ENCODE peak calls at places on chromosome 3, in four cellular contexts. One of them, this sample, is unnamed.

GRCh38 chr3:132569153-132569552 is 27.9 kb upstream of the ACKR4 start:
- DNase-seq in mesothelial cell of epicardium: no peak
- DNase-seq in PC-3: no peak
- DNase-seq in A549: no peak
- DNase-seq in this sample: no peak

GRCh38 chr3:45929042-45929679 is 14.1 kb upstream of the CXCR6 start:
- DNase-seq in A549: peak
- DNase-seq in PC-3: peak
- DNase-seq in mesothelial cell of epicardium: no peak
- DNase-seq in this sample: no peak

GRCh38 chr3:45064512-45065372 is 38.6 kb downstream of the CLEC3B start:
- DNase-seq in A549: no peak
- DNase-seq in PC-3: peak
- DNase-seq in mesothelial cell of epicardium: no peak
- DNase-seq in this sample: no peak

GRCh38 chr3:105456017-105456416 is 89.3 kb downstream of the ALCAM start:
- DNase-seq in PC-3: no peak
- DNase-seq in A549: no peak
- DNase-seq in mesothelial cell of epicardium: no peak
- DNase-seq in this sample: no peak

GRCh38 chr3:69324362-69325025 is 61.4 kb downstream of the FRMD4B start:
- DNase-seq in PC-3: peak
- DNase-seq in A549: no peak
- DNase-seq in mesothelial cell of epicardium: no peak
- DNase-seq in this sample: no peak

GRCh38 chr3:188434594-188434993 is 280.6 kb downstream of the LPP start:
- DNase-seq in mesothelial cell of epicardium: no peak
- DNase-seq in A549: no peak
- DNase-seq in PC-3: no peak
- DNase-seq in this sample: no peak

GRCh38 chr3:42839616-42840015 is 30.4 kb downstream of the ACKR2 start:
- DNase-seq in PC-3: peak
- DNase-seq in mesothelial cell of epicardium: no peak
- DNase-seq in A549: peak
- DNase-seq in this sample: no peak

GRCh38 chr3:17298038-17298437 is 413.3 kb downstream of the PLCL2 start:
- DNase-seq in PC-3: no peak
- DNase-seq in A549: no peak
- DNase-seq in mesothelial cell of epicardium: no peak
- DNase-seq in this sample: no peak

GRCh38 chr3:126415661-126416591 is 21.2 kb downstream of the CFAP100 start:
- DNase-seq in A549: no peak
- DNase-seq in PC-3: no peak
- DNase-seq in mesothelial cell of epicardium: no peak
- DNase-seq in this sample: no peak

GRCh38 chr3:16174389-16174788 is at the start of gene GALNT15:
- DNase-seq in PC-3: no peak
- DNase-seq in mesothelial cell of epicardium: no peak
- DNase-seq in A549: no peak
- DNase-seq in this sample: peak

GRCh38 chr3:6861331-6861988 is 545 bp downstream of the GRM7 start:
- DNase-seq in mesothelial cell of epicardium: no peak
- DNase-seq in PC-3: no peak
- DNase-seq in A549: no peak
- DNase-seq in this sample: no peak

GRCh38 chr3:149808209-149808829 is 4.7 kb upstream of the RNF13 start:
- DNase-seq in mesothelial cell of epicardium: peak
- DNase-seq in PC-3: peak
- DNase-seq in A549: peak
- DNase-seq in this sample: peak

GRCh38 chr3:184066211-184066610 is 13.4 kb downstream of the HTR3C start:
- DNase-seq in A549: no peak
- DNase-seq in mesothelial cell of epicardium: no peak
- DNase-seq in PC-3: peak
- DNase-seq in this sample: no peak

GRCh38 chr3:122265937-122266336 is 59.1 kb upstream of the CSTA start:
- DNase-seq in PC-3: peak
- DNase-seq in A549: no peak
- DNase-seq in mesothelial cell of epicardium: no peak
- DNase-seq in this sample: no peak

GRCh38 chr3:57696861-57697321 is 4.0 kb upstream of the DENND6A start:
- DNase-seq in mesothelial cell of epicardium: no peak
- DNase-seq in A549: no peak
- DNase-seq in PC-3: peak
- DNase-seq in this sample: no peak

GRCh38 chr3:153162513-153163348 is 705 bp downstream of the RAP2B start:
- DNase-seq in A549: no peak
- DNase-seq in PC-3: peak
- DNase-seq in mesothelial cell of epicardium: no peak
- DNase-seq in this sample: no peak

GRCh38 chr3:67700596-67700995 is 46.2 kb upstream of the SUCLG2 start:
- DNase-seq in A549: no peak
- DNase-seq in mesothelial cell of epicardium: no peak
- DNase-seq in PC-3: no peak
- DNase-seq in this sample: no peak

GRCh38 chr3:67699877-67700276 is 45.5 kb upstream of the SUCLG2 start:
- DNase-seq in A549: no peak
- DNase-seq in mesothelial cell of epicardium: no peak
- DNase-seq in PC-3: no peak
- DNase-seq in this sample: no peak

GRCh38 chr3:67706934-67707333 is 52.5 kb upstream of the SUCLG2 start:
- DNase-seq in A549: no peak
- DNase-seq in mesothelial cell of epicardium: no peak
- DNase-seq in PC-3: no peak
- DNase-seq in this sample: no peak

DNA sequence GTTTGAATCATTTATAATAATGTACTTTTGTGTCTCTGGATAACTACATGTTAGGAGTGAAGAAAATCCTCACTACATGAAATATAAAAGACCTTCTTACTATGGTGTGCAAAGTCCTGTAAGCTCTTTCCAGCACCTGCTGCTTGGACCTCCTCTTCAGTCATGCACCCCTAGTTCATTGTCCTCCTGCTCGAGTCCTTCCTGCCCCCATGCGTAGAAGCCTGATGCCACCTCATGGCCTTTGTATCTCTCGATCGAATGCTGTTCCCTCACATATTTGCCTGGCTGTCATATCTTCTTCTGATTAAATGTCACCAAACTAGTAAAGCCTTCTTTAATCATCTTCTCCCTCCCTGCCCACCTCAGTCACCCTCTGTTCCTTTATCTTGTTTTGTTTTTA is 49.9 kb upstream of the SUCLG2 start:
- DNase-seq in PC-3: no peak
- DNase-seq in mesothelial cell of epicardium: no peak
- DNase-seq in A549: no peak
- DNase-seq in this sample: no peak
- TF ChIP-seq CTCF in PC-3: no peak
- TF ChIP-seq CTCF in mesothelial cell of epicardium: no peak
- TF ChIP-seq CTCF in A549: no peak
- TF ChIP-seq CTCF in this sample: no peak

GRCh38 chr3:167734498-167735232 is at the start of gene PDCD10:
- DNase-seq in mesothelial cell of epicardium: peak
- DNase-seq in A549: peak
- DNase-seq in PC-3: peak
- DNase-seq in this sample: peak

GRCh38 chr3:167733961-167734497 is 663 bp downstream of the PDCD10 start:
- DNase-seq in PC-3: peak
- DNase-seq in mesothelial cell of epicardium: no peak
- DNase-seq in A549: no peak
- DNase-seq in this sample: no peak

GRCh38 chr3:167736997-167737396 is 1.5 kb downstream of the SERPINI1 start:
- DNase-seq in A549: no peak
- DNase-seq in PC-3: no peak
- DNase-seq in mesothelial cell of epicardium: no peak
- DNase-seq in this sample: no peak

GRCh38 chr3:167736264-167736787 is 805 bp downstream of the SERPINI1 start:
- DNase-seq in PC-3: peak
- DNase-seq in mesothelial cell of epicardium: no peak
- DNase-seq in A549: no peak
- DNase-seq in this sample: no peak

GRCh38 chr3:167735233-167736107 is at the start of gene SERPINI1:
- DNase-seq in mesothelial cell of epicardium: peak
- DNase-seq in A549: peak
- DNase-seq in PC-3: peak
- DNase-seq in this sample: peak
- TF ChIP-seq CTCF in mesothelial cell of epicardium: no peak
- TF ChIP-seq CTCF in A549: no peak
- TF ChIP-seq CTCF in PC-3: no peak
- TF ChIP-seq CTCF in this sample: no peak

GRCh38 chr3:142448424-142448823 is 587 bp upstream of the XRN1 start:
- DNase-seq in mesothelial cell of epicardium: no peak
- DNase-seq in A549: no peak
- DNase-seq in PC-3: no peak
- DNase-seq in this sample: no peak

GRCh38 chr3:142450192-142450591 is 2.4 kb upstream of the XRN1 start:
- DNase-seq in mesothelial cell of epicardium: no peak
- DNase-seq in A549: no peak
- DNase-seq in PC-3: no peak
- DNase-seq in this sample: no peak

GRCh38 chr3:142447308-142447851 is 457 bp downstream of the XRN1 start:
- DNase-seq in mesothelial cell of epicardium: no peak
- DNase-seq in PC-3: peak
- DNase-seq in A549: peak
- DNase-seq in this sample: peak

GRCh38 chr3:142445816-142446254 is 2.0 kb downstream of the XRN1 start:
- DNase-seq in PC-3: peak
- DNase-seq in mesothelial cell of epicardium: no peak
- DNase-seq in A549: no peak
- DNase-seq in this sample: no peak

DNA sequence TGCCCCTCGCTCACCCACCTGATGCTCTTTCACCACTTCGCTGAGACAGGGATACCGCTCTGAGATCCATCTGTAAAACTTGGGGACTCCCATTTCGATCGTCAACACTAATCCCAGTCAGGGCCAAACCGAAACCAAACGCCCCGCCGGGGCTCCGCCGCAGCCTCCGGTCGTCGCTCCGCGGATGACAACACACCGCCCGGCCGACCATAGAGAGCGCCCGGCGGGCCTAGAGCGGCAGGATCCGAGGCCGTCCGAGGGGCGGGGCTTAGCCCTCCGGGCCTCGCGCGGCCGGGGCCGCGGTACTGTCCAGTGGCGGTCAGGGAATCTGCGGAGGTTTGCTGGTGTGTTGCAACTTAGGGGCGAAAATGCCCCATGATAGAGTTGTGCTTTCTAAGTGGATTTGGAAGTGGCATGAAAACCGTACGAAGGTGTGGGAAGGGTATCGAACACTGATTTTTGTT is at the start of gene XRN1:
- DNase-seq in mesothelial cell of epicardium: peak
- DNase-seq in A549: peak
- DNase-seq in PC-3: peak
- DNase-seq in this sample: peak
- TF ChIP-seq CTCF in mesothelial cell of epicardium: no peak
- TF ChIP-seq CTCF in A549: no peak
- TF ChIP-seq CTCF in PC-3: no peak
- TF ChIP-seq CTCF in this sample: no peak

DNA sequence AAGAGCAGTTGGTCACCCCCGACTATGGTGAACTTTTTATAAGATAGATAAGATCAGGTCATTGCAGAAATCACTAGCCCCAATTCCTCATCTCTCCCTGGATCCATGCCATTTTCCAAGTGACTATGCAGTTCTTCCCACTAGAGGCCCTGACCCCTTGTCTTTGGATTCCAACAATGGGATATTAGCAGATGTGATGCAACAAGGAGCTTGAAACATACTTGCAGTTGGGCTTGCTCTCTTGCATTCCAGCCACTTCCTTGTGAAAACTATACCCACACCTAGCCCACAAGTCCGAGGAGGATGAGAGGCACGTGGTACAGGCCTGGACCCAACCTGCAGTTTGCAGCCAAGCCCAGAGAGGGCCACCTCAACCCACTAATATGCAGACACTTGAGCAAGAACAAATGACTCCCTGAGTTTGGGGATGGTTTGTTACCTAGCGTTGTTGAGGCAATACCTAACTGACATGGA is 60.6 kb downstream of the SUCLG2 start:
- DNase-seq in mesothelial cell of epicardium: no peak
- DNase-seq in PC-3: peak
- DNase-seq in A549: peak
- DNase-seq in this sample: no peak
- TF ChIP-seq CTCF in mesothelial cell of epicardium: no peak
- TF ChIP-seq CTCF in PC-3: peak
- TF ChIP-seq CTCF in A549: peak
- TF ChIP-seq CTCF in this sample: no peak

GRCh38 chr3:194991338-194991654 is 279.7 kb downstream of the XXYLT1 start:
- DNase-seq in PC-3: no peak
- DNase-seq in A549: no peak
- DNase-seq in mesothelial cell of epicardium: no peak
- DNase-seq in this sample: no peak

GRCh38 chr3:194988495-194989165 is 282.3 kb downstream of the XXYLT1 start:
- DNase-seq in A549: no peak
- DNase-seq in mesothelial cell of epicardium: no peak
- DNase-seq in PC-3: peak
- DNase-seq in this sample: no peak

GRCh38 chr3:194990454-194991337 is 280.3 kb downstream of the XXYLT1 start:
- DNase-seq in mesothelial cell of epicardium: no peak
- DNase-seq in PC-3: no peak
- DNase-seq in A549: no peak
- DNase-seq in this sample: no peak

GRCh38 chr3:194987571-194988494 is 283.1 kb downstream of the XXYLT1 start:
- DNase-seq in A549: no peak
- DNase-seq in mesothelial cell of epicardium: no peak
- DNase-seq in PC-3: peak
- DNase-seq in this sample: no peak

GRCh38 chr3:194989251-194989650 is 281.7 kb downstream of the XXYLT1 start:
- DNase-seq in mesothelial cell of epicardium: no peak
- DNase-seq in A549: no peak
- DNase-seq in PC-3: peak
- DNase-seq in this sample: no peak
- TF ChIP-seq CTCF in mesothelial cell of epicardium: no peak
- TF ChIP-seq CTCF in A549: no peak
- TF ChIP-seq CTCF in PC-3: no peak
- TF ChIP-seq CTCF in this sample: no peak

This sample was measured in breast epithelium.